ENCODE peak calls at places on chromosomes 3 and 15, in seven cellular contexts. K, C, H, J, R, N and S are unnamed samples.

GRCh38 chr3:127690823-127691452 is 18.2 kb downstream of the ABTB1 start:
- DNase-seq in K (peak), C (no peak), H (no peak), J (no peak), R (peak), N (no peak), S (no peak)

GRCh38 chr3:125037498-125038150 is 18.2 kb downstream of the HEG1 start:
- DNase-seq in K (no peak), C (no peak), H (no peak), J (no peak), R (peak), N (no peak), S (peak)

GRCh38 chr3:188863999-188864406 is 307.8 kb upstream of the TPRG1 start:
- DNase-seq in K (no peak), C (no peak), H (no peak), J (no peak), R (peak), N (peak), S (no peak)

GRCh38 chr3:2099028-2099671 is 484 bp downstream of the CNTN4 start:
- DNase-seq in K (no peak), C (no peak), H (no peak), J (no peak), R (no peak), N (no peak), S (no peak)

GRCh38 chr15:71610991-71611720 is 199.2 kb upstream of the NR2E3 start:
- DNase-seq in K (no peak), C (no peak), H (no peak), J (no peak), R (no peak), N (no peak), S (no peak)

GRCh38 chr15:36506733-36507356 is 72.6 kb upstream of the CDIN1 start:
- DNase-seq in K (no peak), C (no peak), H (no peak), J (no peak), R (no peak), N (no peak), S (no peak)

GRCh38 chr3:183745300-183746098 is 47.9 kb downstream of the YEATS2 start:
- DNase-seq in K (no peak), C (no peak), H (no peak), J (no peak), R (peak), N (no peak), S (no peak)

GRCh38 chr3:121883507-121883906 is 10.7 kb upstream of the SLC15A2 start:
- DNase-seq in K (peak), C (no peak), H (no peak), J (no peak), R (peak), N (no peak), S (no peak)

GRCh38 chr3:101842935-101843330 is 6.4 kb upstream of the NFKBIZ start:
- DNase-seq in K (no peak), C (no peak), H (no peak), J (no peak), R (no peak), N (no peak), S (no peak)

GRCh38 chr3:184031187-184031792 is at the start of gene HTR3D:
- DNase-seq in K (no peak), C (no peak), H (no peak), J (no peak), R (no peak), N (no peak), S (no peak)

GRCh38 chr3:171458056-171458856 is 1.9 kb downstream of the TNIK start:
- DNase-seq in K (no peak), C (no peak), H (peak), J (no peak), R (no peak), N (no peak), S (no peak)

GRCh38 chr3:111733154-111733553 is 125.9 kb upstream of the PHLDB2 start:
- DNase-seq in K (no peak), C (no peak), H (no peak), J (no peak), R (no peak), N (no peak), S (no peak)

GRCh38 chr3:73148207-73148606 is 86.7 kb downstream of the EBLN2 start:
- DNase-seq in K (no peak), C (no peak), H (no peak), J (no peak), R (no peak), N (no peak), S (no peak)

DNA sequence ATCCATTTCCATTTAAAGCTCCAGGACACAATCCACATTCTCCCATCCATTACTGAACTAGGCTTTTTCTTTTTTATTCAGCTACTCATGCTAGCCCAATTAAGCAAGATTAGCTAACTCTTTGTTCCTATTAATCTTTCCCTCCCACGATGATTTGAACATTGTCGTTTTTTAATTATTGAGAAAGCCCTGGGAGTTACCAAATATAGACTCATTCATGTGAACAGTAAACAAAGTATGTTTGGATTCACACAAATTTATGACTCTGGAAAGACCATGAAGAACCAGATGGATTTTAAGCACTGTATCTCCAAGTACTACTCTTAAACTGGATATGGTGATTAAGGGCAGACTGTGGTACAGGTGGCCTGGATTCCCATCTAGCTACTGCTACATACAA is 82.2 kb downstream of the STRIT1 start:
- DNase-seq in K (no peak), C (no peak), H (no peak), J (no peak), R (no peak), N (no peak), S (no peak)
- H3K27ac ChIP-seq in K (no peak), C (no peak), H (no peak), J (no peak), R (no peak), N (no peak), S (no peak)

GRCh38 chr3:85342915-85343314 is 384.1 kb downstream of the CADM2 start:
- DNase-seq in K (peak), C (no peak), H (no peak), J (no peak), R (no peak), N (no peak), S (no peak)
- TF ChIP-seq CTCF in K (peak), C (no peak), H (no peak), J (no peak), R (no peak), N (no peak), S (no peak)

GRCh38 chr15:40472171-40472727 is 1.5 kb downstream of the CHST14 start:
- DNase-seq in K (no peak), C (no peak), H (no peak), J (no peak), R (no peak), N (no peak), S (no peak)
- H3K4me3 ChIP-seq in K (peak), C (peak), H (peak), J (peak), R (no peak), N (peak), S (peak)

DNA sequence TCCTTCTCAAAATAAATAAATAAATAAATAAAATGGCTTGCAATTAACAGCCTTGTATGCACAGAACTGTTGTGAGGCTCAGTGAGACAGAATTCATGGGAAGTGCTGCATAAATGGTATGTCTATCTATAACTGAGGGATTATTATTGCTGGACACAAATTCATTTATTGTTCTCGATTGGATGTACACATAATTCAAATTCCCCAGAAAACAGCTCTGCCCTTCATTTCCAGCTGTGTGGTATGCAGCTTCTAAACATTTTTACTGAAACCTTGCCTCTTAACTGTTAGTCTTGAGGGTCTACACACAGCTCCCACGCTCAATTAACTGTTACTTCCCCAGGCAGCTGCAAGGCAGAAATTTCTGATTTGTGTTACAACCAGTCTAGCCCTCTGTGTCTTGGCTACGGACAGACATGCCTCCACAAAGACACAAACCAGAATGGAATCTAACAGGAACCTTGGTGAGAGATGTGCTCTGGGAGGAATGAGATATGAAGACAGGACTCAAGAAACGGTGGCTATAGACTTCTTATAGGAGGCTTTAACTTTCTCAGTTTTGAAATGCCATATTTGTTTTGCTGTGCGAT is 139.7 kb upstream of the TBL1XR1 start:
- DNase-seq in K (no peak), C (no peak), H (no peak), J (no peak), R (peak), N (no peak), S (no peak)
- H3K27ac ChIP-seq in K (no peak), C (no peak), H (no peak), J (peak), R (no peak), N (no peak), S (no peak)

GRCh38 chr3:97138914-97139541 is 324.6 kb downstream of the EPHA6 start:
- DNase-seq in K (no peak), C (no peak), H (no peak), J (no peak), R (no peak), N (no peak), S (no peak)
- TF ChIP-seq CTCF in K (no peak), C (no peak), H (no peak), J (no peak), R (no peak), N (no peak), S (no peak)

DNA sequence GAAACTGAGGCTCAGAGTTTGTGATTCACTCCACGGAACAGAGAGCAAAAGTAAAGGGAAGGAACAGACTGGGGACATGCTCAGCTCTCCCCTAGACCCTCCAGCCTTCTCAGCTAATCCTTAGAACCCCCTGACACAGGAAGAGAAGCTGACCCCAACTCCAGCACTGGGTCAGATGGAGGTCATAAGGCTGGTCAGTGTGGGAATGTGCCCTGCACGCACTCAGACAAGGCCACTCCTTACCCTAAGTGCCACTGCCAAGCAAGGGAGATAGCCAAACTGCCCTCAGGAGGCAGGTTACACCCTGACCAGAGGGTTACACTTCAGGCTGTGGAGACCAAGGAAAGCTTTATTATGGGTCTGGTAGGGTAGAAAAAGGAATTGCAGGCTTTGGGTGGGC is 1.2 kb downstream of the RPL29 start:
- DNase-seq in K (no peak), C (no peak), H (no peak), J (no peak), R (no peak), N (no peak), S (no peak)
- H3K4me3 ChIP-seq in K (peak), C (no peak), H (peak), J (no peak), R (peak), N (peak), S (peak)

GRCh38 chr15:74364936-74365618 is 2.4 kb downstream of the CYP11A1 start:
- DNase-seq in K (no peak), C (no peak), H (no peak), J (no peak), R (no peak), N (no peak), S (peak)
- H3K27ac ChIP-seq in K (no peak), C (peak), H (peak), J (no peak), R (no peak), N (no peak), S (no peak)

DNA sequence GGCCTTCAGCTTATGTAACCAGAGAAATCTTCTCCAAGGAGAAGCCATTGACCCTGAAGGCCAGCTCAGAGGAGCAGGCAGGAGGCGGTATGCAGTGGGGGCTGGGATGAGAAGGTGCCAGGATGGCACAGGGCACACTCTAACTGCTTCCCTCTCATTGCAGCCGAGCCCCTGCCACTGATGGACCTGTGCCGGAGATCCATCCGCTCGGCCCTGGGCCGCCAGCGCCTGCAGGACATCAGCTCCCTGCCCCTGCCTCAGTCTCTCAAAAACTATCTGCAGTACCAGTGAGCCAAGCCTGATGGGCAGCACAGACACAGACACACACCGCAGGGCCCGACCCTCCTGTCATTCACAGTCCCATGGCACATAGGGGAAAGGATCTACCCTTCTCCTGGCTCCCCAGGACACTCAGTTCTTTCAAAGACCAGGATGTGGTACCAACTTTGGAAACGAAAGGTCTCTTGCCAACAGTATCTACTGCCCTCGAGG is 84.6 kb upstream of the PXYLP1 start:
- DNase-seq in K (no peak), C (no peak), H (no peak), J (no peak), R (no peak), N (no peak), S (no peak)
- TF ChIP-seq CTCF in K (no peak), C (no peak), H (no peak), J (no peak), R (no peak), N (no peak), S (no peak)

GRCh38 chr3:195809796-195810454 is 1.8 kb downstream of the MUC4 start:
- DNase-seq in K (no peak), C (no peak), H (no peak), J (no peak), R (no peak), N (no peak), S (no peak)
- H3K4me3 ChIP-seq in K (no peak), C (no peak), H (no peak), J (no peak), R (no peak), N (no peak), S (no peak)